ENCODE peak calls at places on chromosomes 12 and 14, in eight cellular contexts. One of them, this sample, is unnamed.

GRCh38 chr12:77031745-77032144 is 33.6 kb downstream of the E2F7 start:
- DNase-seq in CD4-positive, alpha-beta T cell: no peak
- DNase-seq in glutamatergic neuron: no peak
- DNase-seq in cardiac muscle cell: peak; percentile 27
- DNase-seq in nephron progenitor cell: no peak
- DNase-seq in epithelial cell of proximal tubule: no peak
- DNase-seq in CD8-positive, alpha-beta T cell: no peak
- DNase-seq in activated CD8-positive, alpha-beta T cell treated with anti-CD3 and anti-CD28 coated beads for 36 hours: peak; percentile 7
- DNase-seq in this sample: no peak

GRCh38 chr12:107782067-107782466 is 7.6 kb downstream of the ASCL4 start:
- DNase-seq in CD4-positive, alpha-beta T cell: no peak
- DNase-seq in glutamatergic neuron: no peak
- DNase-seq in cardiac muscle cell: no peak
- DNase-seq in nephron progenitor cell: no peak
- DNase-seq in epithelial cell of proximal tubule: no peak
- DNase-seq in CD8-positive, alpha-beta T cell: no peak
- DNase-seq in activated CD8-positive, alpha-beta T cell treated with anti-CD3 and anti-CD28 coated beads for 36 hours: no peak
- DNase-seq in this sample: no peak

GRCh38 chr12:6554168-6554989 is 1.5 kb downstream of the IFFO1 start:
- DNase-seq in CD4-positive, alpha-beta T cell: peak; percentile 64
- DNase-seq in glutamatergic neuron: peak; percentile 94
- DNase-seq in cardiac muscle cell: peak; percentile 83
- DNase-seq in nephron progenitor cell: peak; percentile 88
- DNase-seq in epithelial cell of proximal tubule: no peak
- DNase-seq in CD8-positive, alpha-beta T cell: peak; percentile 57
- DNase-seq in activated CD8-positive, alpha-beta T cell treated with anti-CD3 and anti-CD28 coated beads for 36 hours: peak; percentile 89
- DNase-seq in this sample: peak; percentile 64

GRCh38 chr14:67335781-67336180 is 23.8 kb downstream of the ATP6V1D start:
- DNase-seq in CD4-positive, alpha-beta T cell: no peak
- DNase-seq in glutamatergic neuron: no peak
- DNase-seq in cardiac muscle cell: peak; percentile 35
- DNase-seq in nephron progenitor cell: no peak
- DNase-seq in epithelial cell of proximal tubule: no peak
- DNase-seq in CD8-positive, alpha-beta T cell: no peak
- DNase-seq in activated CD8-positive, alpha-beta T cell treated with anti-CD3 and anti-CD28 coated beads for 36 hours: peak; percentile 31
- DNase-seq in this sample: no peak

GRCh38 chr14:75069811-75070145 is 337 bp downstream of the ZC2HC1C start:
- DNase-seq in CD4-positive, alpha-beta T cell: no peak
- DNase-seq in glutamatergic neuron: no peak
- DNase-seq in cardiac muscle cell: no peak
- DNase-seq in nephron progenitor cell: no peak
- DNase-seq in epithelial cell of proximal tubule: no peak
- DNase-seq in CD8-positive, alpha-beta T cell: no peak
- DNase-seq in activated CD8-positive, alpha-beta T cell treated with anti-CD3 and anti-CD28 coated beads for 36 hours: no peak
- DNase-seq in this sample: no peak

GRCh38 chr14:103597623-103598372 is 31.2 kb upstream of the KLC1 start:
- DNase-seq in CD4-positive, alpha-beta T cell: no peak
- DNase-seq in glutamatergic neuron: no peak
- DNase-seq in cardiac muscle cell: peak; percentile 83
- DNase-seq in nephron progenitor cell: no peak
- DNase-seq in epithelial cell of proximal tubule: no peak
- DNase-seq in CD8-positive, alpha-beta T cell: no peak
- DNase-seq in activated CD8-positive, alpha-beta T cell treated with anti-CD3 and anti-CD28 coated beads for 36 hours: peak; percentile 13
- DNase-seq in this sample: peak; percentile 33

GRCh38 chr14:101557811-101558738 is 3.2 kb upstream of the DIO3 start:
- DNase-seq in CD4-positive, alpha-beta T cell: no peak
- DNase-seq in glutamatergic neuron: no peak
- DNase-seq in cardiac muscle cell: peak; percentile 20
- DNase-seq in nephron progenitor cell: no peak
- DNase-seq in epithelial cell of proximal tubule: no peak
- DNase-seq in CD8-positive, alpha-beta T cell: no peak
- DNase-seq in activated CD8-positive, alpha-beta T cell treated with anti-CD3 and anti-CD28 coated beads for 36 hours: no peak
- DNase-seq in this sample: no peak

GRCh38 chr12:121570467-121571283 is 10.1 kb downstream of the KDM2B start:
- DNase-seq in CD4-positive, alpha-beta T cell: no peak
- DNase-seq in glutamatergic neuron: no peak
- DNase-seq in cardiac muscle cell: no peak
- DNase-seq in nephron progenitor cell: no peak
- DNase-seq in epithelial cell of proximal tubule: no peak
- DNase-seq in CD8-positive, alpha-beta T cell: no peak
- DNase-seq in activated CD8-positive, alpha-beta T cell treated with anti-CD3 and anti-CD28 coated beads for 36 hours: no peak
- DNase-seq in this sample: no peak

GRCh38 chr14:104973215-104974145 is 4.7 kb downstream of the AHNAK2 start:
- DNase-seq in CD4-positive, alpha-beta T cell: no peak
- DNase-seq in glutamatergic neuron: peak; percentile 22
- DNase-seq in cardiac muscle cell: peak; percentile 95
- DNase-seq in nephron progenitor cell: peak; percentile 37
- DNase-seq in epithelial cell of proximal tubule: peak; percentile 79
- DNase-seq in CD8-positive, alpha-beta T cell: no peak
- DNase-seq in activated CD8-positive, alpha-beta T cell treated with anti-CD3 and anti-CD28 coated beads for 36 hours: no peak
- DNase-seq in this sample: no peak

GRCh38 chr12:104457746-104458644 is 1.2 kb downstream of the CHST11 start:
- DNase-seq in CD4-positive, alpha-beta T cell: peak; percentile 54
- DNase-seq in glutamatergic neuron: peak; percentile 43
- DNase-seq in cardiac muscle cell: no peak
- DNase-seq in nephron progenitor cell: peak; percentile 44
- DNase-seq in epithelial cell of proximal tubule: no peak
- DNase-seq in CD8-positive, alpha-beta T cell: no peak
- DNase-seq in activated CD8-positive, alpha-beta T cell treated with anti-CD3 and anti-CD28 coated beads for 36 hours: peak; percentile 64
- DNase-seq in this sample: no peak

GRCh38 chr12:28237423-28237822 is 47.2 kb downstream of the CCDC91 start:
- DNase-seq in CD4-positive, alpha-beta T cell: no peak
- DNase-seq in glutamatergic neuron: peak; percentile 12
- DNase-seq in cardiac muscle cell: no peak
- DNase-seq in nephron progenitor cell: no peak
- DNase-seq in epithelial cell of proximal tubule: no peak
- DNase-seq in CD8-positive, alpha-beta T cell: no peak
- DNase-seq in activated CD8-positive, alpha-beta T cell treated with anti-CD3 and anti-CD28 coated beads for 36 hours: no peak
- DNase-seq in this sample: no peak

GRCh38 chr12:77925536-77926108 is 94.9 kb downstream of the NAV3 start:
- DNase-seq in CD4-positive, alpha-beta T cell: no peak
- DNase-seq in glutamatergic neuron: peak; percentile 70
- DNase-seq in cardiac muscle cell: peak; percentile 97
- DNase-seq in nephron progenitor cell: peak; percentile 60
- DNase-seq in epithelial cell of proximal tubule: peak; percentile 80
- DNase-seq in CD8-positive, alpha-beta T cell: no peak
- DNase-seq in activated CD8-positive, alpha-beta T cell treated with anti-CD3 and anti-CD28 coated beads for 36 hours: peak; percentile 42
- DNase-seq in this sample: peak; percentile 25

GRCh38 chr12:85759217-85759616 is 77.0 kb downstream of the RASSF9 start:
- DNase-seq in CD4-positive, alpha-beta T cell: no peak
- DNase-seq in glutamatergic neuron: no peak
- DNase-seq in cardiac muscle cell: no peak
- DNase-seq in nephron progenitor cell: no peak
- DNase-seq in epithelial cell of proximal tubule: no peak
- DNase-seq in CD8-positive, alpha-beta T cell: no peak
- DNase-seq in activated CD8-positive, alpha-beta T cell treated with anti-CD3 and anti-CD28 coated beads for 36 hours: no peak
- DNase-seq in this sample: no peak

GRCh38 chr12:131097247-131098177 is 143.8 kb downstream of the ADGRD1 start:
- DNase-seq in CD4-positive, alpha-beta T cell: no peak
- DNase-seq in glutamatergic neuron: peak; percentile 29
- DNase-seq in cardiac muscle cell: no peak
- DNase-seq in nephron progenitor cell: no peak
- DNase-seq in epithelial cell of proximal tubule: no peak
- DNase-seq in CD8-positive, alpha-beta T cell: no peak
- DNase-seq in activated CD8-positive, alpha-beta T cell treated with anti-CD3 and anti-CD28 coated beads for 36 hours: no peak
- DNase-seq in this sample: no peak

GRCh38 chr12:54035561-54036377 is 2.9 kb downstream of the HOXC5 start:
- DNase-seq in CD4-positive, alpha-beta T cell: no peak
- DNase-seq in glutamatergic neuron: no peak
- DNase-seq in cardiac muscle cell: no peak
- DNase-seq in nephron progenitor cell: peak; percentile 28
- DNase-seq in epithelial cell of proximal tubule: no peak
- DNase-seq in CD8-positive, alpha-beta T cell: no peak
- DNase-seq in activated CD8-positive, alpha-beta T cell treated with anti-CD3 and anti-CD28 coated beads for 36 hours: no peak
- DNase-seq in this sample: no peak

GRCh38 chr12:122422769-122423257 is 344 bp upstream of the CLIP1 start:
- DNase-seq in CD4-positive, alpha-beta T cell: no peak
- DNase-seq in glutamatergic neuron: no peak
- DNase-seq in cardiac muscle cell: peak; percentile 47
- DNase-seq in nephron progenitor cell: no peak
- DNase-seq in epithelial cell of proximal tubule: no peak
- DNase-seq in CD8-positive, alpha-beta T cell: no peak
- DNase-seq in activated CD8-positive, alpha-beta T cell treated with anti-CD3 and anti-CD28 coated beads for 36 hours: peak; percentile 66
- DNase-seq in this sample: peak; percentile 38

GRCh38 chr12:122028601-122029560 is 7.2 kb downstream of the BCL7A start:
- DNase-seq in CD4-positive, alpha-beta T cell: no peak
- DNase-seq in glutamatergic neuron: no peak
- DNase-seq in cardiac muscle cell: no peak
- DNase-seq in nephron progenitor cell: no peak
- DNase-seq in epithelial cell of proximal tubule: no peak
- DNase-seq in CD8-positive, alpha-beta T cell: no peak
- DNase-seq in activated CD8-positive, alpha-beta T cell treated with anti-CD3 and anti-CD28 coated beads for 36 hours: peak; percentile 81
- DNase-seq in this sample: no peak

GRCh38 chr12:124518051-124518932 is 49.1 kb downstream of the NCOR2 start:
- DNase-seq in CD4-positive, alpha-beta T cell: no peak
- DNase-seq in glutamatergic neuron: peak; percentile 53
- DNase-seq in cardiac muscle cell: peak; percentile 100
- DNase-seq in nephron progenitor cell: peak; percentile 72
- DNase-seq in epithelial cell of proximal tubule: peak; percentile 95
- DNase-seq in CD8-positive, alpha-beta T cell: no peak
- DNase-seq in activated CD8-positive, alpha-beta T cell treated with anti-CD3 and anti-CD28 coated beads for 36 hours: no peak
- DNase-seq in this sample: peak; percentile 99

GRCh38 chr12:56315626-56316473 is at the start of gene CNPY2:
- DNase-seq in CD4-positive, alpha-beta T cell: peak; percentile 91
- DNase-seq in glutamatergic neuron: peak; percentile 97
- DNase-seq in cardiac muscle cell: peak; percentile 98
- DNase-seq in nephron progenitor cell: peak; percentile 95
- DNase-seq in epithelial cell of proximal tubule: peak; percentile 92
- DNase-seq in CD8-positive, alpha-beta T cell: peak; percentile 89
- DNase-seq in activated CD8-positive, alpha-beta T cell treated with anti-CD3 and anti-CD28 coated beads for 36 hours: peak; percentile 98
- DNase-seq in this sample: peak; percentile 94
- TF ChIP-seq CTCF in CD4-positive, alpha-beta T cell: no peak
- TF ChIP-seq CTCF in glutamatergic neuron: peak; percentile 53
- TF ChIP-seq CTCF in cardiac muscle cell: no peak
- TF ChIP-seq CTCF in nephron progenitor cell: no peak
- TF ChIP-seq CTCF in epithelial cell of proximal tubule: peak; percentile 14
- TF ChIP-seq CTCF in CD8-positive, alpha-beta T cell: no peak
- TF ChIP-seq CTCF in activated CD8-positive, alpha-beta T cell treated with anti-CD3 and anti-CD28 coated beads for 36 hours: no peak
- TF ChIP-seq CTCF in this sample: no peak

DNA sequence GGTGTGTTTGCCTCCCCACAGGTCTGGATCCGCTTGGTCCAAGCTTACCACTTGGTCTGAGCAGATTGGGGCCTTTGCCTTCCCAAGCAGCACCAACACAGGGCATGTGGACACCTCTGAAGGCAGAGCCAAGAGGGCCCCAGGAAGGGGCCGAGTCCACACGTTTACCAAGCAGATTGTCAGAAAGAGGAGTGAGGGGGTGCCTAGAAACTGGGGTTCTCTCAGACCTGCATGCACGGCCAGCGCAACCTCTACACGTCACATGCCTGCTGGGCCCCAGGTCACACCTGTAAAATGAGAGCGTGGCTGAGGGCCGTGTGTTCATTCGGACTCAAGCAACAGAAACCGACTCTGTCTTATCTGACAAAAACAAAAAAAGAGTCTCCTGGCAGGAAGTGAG is 96.9 kb downstream of the PAPOLA start:
- DNase-seq in CD4-positive, alpha-beta T cell: no peak
- DNase-seq in glutamatergic neuron: no peak
- DNase-seq in cardiac muscle cell: no peak
- DNase-seq in nephron progenitor cell: no peak
- DNase-seq in epithelial cell of proximal tubule: no peak
- DNase-seq in CD8-positive, alpha-beta T cell: no peak
- DNase-seq in activated CD8-positive, alpha-beta T cell treated with anti-CD3 and anti-CD28 coated beads for 36 hours: no peak
- DNase-seq in this sample: no peak
- TF ChIP-seq CTCF in CD4-positive, alpha-beta T cell: no peak
- TF ChIP-seq CTCF in glutamatergic neuron: no peak
- TF ChIP-seq CTCF in cardiac muscle cell: no peak
- TF ChIP-seq CTCF in nephron progenitor cell: no peak
- TF ChIP-seq CTCF in epithelial cell of proximal tubule: no peak
- TF ChIP-seq CTCF in CD8-positive, alpha-beta T cell: no peak
- TF ChIP-seq CTCF in activated CD8-positive, alpha-beta T cell treated with anti-CD3 and anti-CD28 coated beads for 36 hours: no peak
- TF ChIP-seq CTCF in this sample: no peak

DNA sequence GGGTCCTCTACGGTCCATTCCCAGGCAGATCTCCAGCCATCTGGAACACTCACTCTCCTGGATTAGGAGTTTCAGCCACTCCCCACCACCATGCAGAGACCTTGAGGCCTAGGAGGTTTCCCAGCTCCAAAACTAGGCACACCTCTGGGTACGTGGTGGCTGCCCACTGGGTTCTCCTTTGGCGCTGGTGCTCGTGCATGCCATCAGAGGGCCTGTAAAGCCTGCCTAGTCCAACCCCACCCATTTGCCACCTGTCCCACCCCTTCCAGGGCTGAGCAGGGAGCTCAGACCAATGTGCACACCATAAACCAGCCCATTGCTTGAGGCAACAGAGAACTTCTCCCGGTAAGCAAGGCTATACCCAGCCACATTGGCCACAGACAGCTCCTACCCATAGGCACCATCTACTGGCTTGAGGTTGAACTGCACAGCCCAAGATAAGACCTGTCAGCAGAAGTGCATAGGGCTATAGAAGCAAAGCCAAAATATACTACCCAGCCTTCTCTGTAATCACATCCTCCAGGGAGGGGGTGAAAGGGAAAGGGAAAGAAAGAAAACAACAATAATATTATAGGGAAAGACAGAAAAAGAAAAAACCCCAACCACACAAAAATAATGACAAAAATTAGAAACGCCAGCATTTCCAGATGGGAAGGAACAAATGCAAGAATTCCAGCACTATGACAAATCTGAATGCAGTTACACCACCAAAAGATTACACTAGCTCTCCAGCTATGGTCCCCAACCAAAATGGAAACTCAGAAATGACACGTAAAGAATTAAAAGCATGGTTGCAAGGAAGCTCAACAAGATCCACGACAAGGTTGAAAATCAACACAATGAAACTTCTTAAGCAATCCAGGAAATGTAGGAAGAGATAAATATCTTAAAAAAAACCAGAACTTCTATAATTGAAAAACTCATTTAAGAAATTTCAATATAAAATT is 111.9 kb upstream of the CCDC175 start:
- DNase-seq in CD4-positive, alpha-beta T cell: no peak
- DNase-seq in glutamatergic neuron: peak; percentile 66
- DNase-seq in cardiac muscle cell: peak; percentile 75
- DNase-seq in nephron progenitor cell: peak; percentile 55
- DNase-seq in epithelial cell of proximal tubule: no peak
- DNase-seq in CD8-positive, alpha-beta T cell: no peak
- DNase-seq in activated CD8-positive, alpha-beta T cell treated with anti-CD3 and anti-CD28 coated beads for 36 hours: peak; percentile 63
- DNase-seq in this sample: no peak
- TF ChIP-seq CTCF in CD4-positive, alpha-beta T cell: no peak
- TF ChIP-seq CTCF in glutamatergic neuron: peak; percentile 65
- TF ChIP-seq CTCF in cardiac muscle cell: peak; percentile 87
- TF ChIP-seq CTCF in nephron progenitor cell: peak; percentile 65
- TF ChIP-seq CTCF in epithelial cell of proximal tubule: peak; percentile 72
- TF ChIP-seq CTCF in CD8-positive, alpha-beta T cell: peak; percentile 19
- TF ChIP-seq CTCF in activated CD8-positive, alpha-beta T cell treated with anti-CD3 and anti-CD28 coated beads for 36 hours: peak; percentile 66
- TF ChIP-seq CTCF in this sample: no peak

DNA sequence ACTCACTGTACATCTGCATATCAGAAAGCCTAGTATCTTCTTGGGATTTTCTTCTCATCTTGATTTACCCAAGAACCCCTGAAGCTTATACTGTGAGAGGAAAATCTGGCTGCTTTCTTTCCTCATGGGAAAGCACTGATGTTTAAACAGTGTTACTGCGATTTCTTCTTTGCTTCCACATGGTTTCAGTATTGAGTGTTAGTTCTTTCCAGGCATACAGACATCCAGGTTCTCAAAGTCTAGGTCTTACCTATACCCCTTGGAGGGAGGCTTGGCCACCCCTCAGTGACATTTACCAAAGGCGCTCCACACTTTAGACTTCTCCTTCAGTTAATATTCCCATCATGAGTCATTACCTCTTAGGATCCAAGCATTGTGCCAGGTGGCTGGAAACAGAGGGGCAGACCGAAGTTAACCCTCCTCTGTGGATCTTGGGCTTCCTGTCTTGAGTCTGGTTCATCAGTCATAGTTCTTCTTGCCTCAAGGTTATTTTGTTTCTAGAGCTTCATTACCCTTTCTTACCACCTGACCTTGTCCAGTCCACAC is 79.1 kb downstream of the TMEM117 start:
- DNase-seq in CD4-positive, alpha-beta T cell: no peak
- DNase-seq in glutamatergic neuron: no peak
- DNase-seq in cardiac muscle cell: no peak
- DNase-seq in nephron progenitor cell: no peak
- DNase-seq in epithelial cell of proximal tubule: no peak
- DNase-seq in CD8-positive, alpha-beta T cell: no peak
- DNase-seq in activated CD8-positive, alpha-beta T cell treated with anti-CD3 and anti-CD28 coated beads for 36 hours: no peak
- DNase-seq in this sample: no peak
- TF ChIP-seq CTCF in CD4-positive, alpha-beta T cell: no peak
- TF ChIP-seq CTCF in glutamatergic neuron: no peak
- TF ChIP-seq CTCF in cardiac muscle cell: no peak
- TF ChIP-seq CTCF in nephron progenitor cell: peak; percentile 23
- TF ChIP-seq CTCF in epithelial cell of proximal tubule: peak; percentile 39
- TF ChIP-seq CTCF in CD8-positive, alpha-beta T cell: no peak
- TF ChIP-seq CTCF in activated CD8-positive, alpha-beta T cell treated with anti-CD3 and anti-CD28 coated beads for 36 hours: no peak
- TF ChIP-seq CTCF in this sample: no peak